ENCODE peak calls at places on chromosome 15, in ten cellular contexts. One of them, this sample, is unnamed.

GRCh38 chr15:72998681-72999466 is 53.4 kb upstream of the NEO1 start:
- DNase-seq in colonic mucosa: peak; percentile 74
- DNase-seq in A549: no peak
- DNase-seq in H9: peak; percentile 14
- DNase-seq in Panc1: no peak
- DNase-seq in tibial artery: no peak
- DNase-seq in retinal pigment epithelial cell: no peak
- DNase-seq in neural progenitor cell: no peak
- DNase-seq in CD4-positive, alpha-beta T cell: no peak
- DNase-seq in B cell: no peak
- DNase-seq in this sample: no peak

GRCh38 chr15:93948728-93949127 is 282.6 kb upstream of the MCTP2 start:
- DNase-seq in neural progenitor cell: no peak
- DNase-seq in H9: no peak
- DNase-seq in retinal pigment epithelial cell: no peak
- DNase-seq in tibial artery: no peak
- DNase-seq in Panc1: no peak
- DNase-seq in B cell: no peak
- DNase-seq in CD4-positive, alpha-beta T cell: no peak
- DNase-seq in colonic mucosa: no peak
- DNase-seq in A549: no peak
- DNase-seq in this sample: no peak

GRCh38 chr15:101206173-101206572 is 45.7 kb downstream of the CHSY1 start:
- DNase-seq in neural progenitor cell: no peak
- DNase-seq in H9: no peak
- DNase-seq in retinal pigment epithelial cell: no peak
- DNase-seq in A549: no peak
- DNase-seq in CD4-positive, alpha-beta T cell: peak; percentile 69
- DNase-seq in B cell: no peak
- DNase-seq in colonic mucosa: no peak
- DNase-seq in tibial artery: no peak
- DNase-seq in Panc1: no peak
- DNase-seq in this sample: no peak

GRCh38 chr15:51739056-51739455 is 1.6 kb upstream of the LYSMD2 start:
- DNase-seq in B cell: no peak
- DNase-seq in colonic mucosa: no peak
- DNase-seq in A549: no peak
- DNase-seq in retinal pigment epithelial cell: no peak
- DNase-seq in Panc1: no peak
- DNase-seq in H9: no peak
- DNase-seq in CD4-positive, alpha-beta T cell: no peak
- DNase-seq in tibial artery: no peak
- DNase-seq in neural progenitor cell: no peak
- DNase-seq in this sample: no peak

GRCh38 chr15:64532921-64533320 is 72.5 kb downstream of the ZNF609 start:
- DNase-seq in tibial artery: no peak
- DNase-seq in neural progenitor cell: no peak
- DNase-seq in retinal pigment epithelial cell: no peak
- DNase-seq in CD4-positive, alpha-beta T cell: no peak
- DNase-seq in B cell: no peak
- DNase-seq in Panc1: no peak
- DNase-seq in colonic mucosa: no peak
- DNase-seq in A549: no peak
- DNase-seq in H9: no peak
- DNase-seq in this sample: no peak

GRCh38 chr15:40006646-40007045 is 32.3 kb downstream of the SRP14 start:
- DNase-seq in B cell: no peak
- DNase-seq in tibial artery: no peak
- DNase-seq in CD4-positive, alpha-beta T cell: no peak
- DNase-seq in colonic mucosa: no peak
- DNase-seq in retinal pigment epithelial cell: no peak
- DNase-seq in A549: no peak
- DNase-seq in Panc1: no peak
- DNase-seq in H9: no peak
- DNase-seq in neural progenitor cell: no peak
- DNase-seq in this sample: no peak

GRCh38 chr15:51024735-51025453 is 69.8 kb downstream of the TNFAIP8L3 start:
- DNase-seq in B cell: no peak
- DNase-seq in A549: no peak
- DNase-seq in colonic mucosa: no peak
- DNase-seq in CD4-positive, alpha-beta T cell: no peak
- DNase-seq in H9: no peak
- DNase-seq in tibial artery: no peak
- DNase-seq in Panc1: no peak
- DNase-seq in retinal pigment epithelial cell: no peak
- DNase-seq in neural progenitor cell: no peak
- DNase-seq in this sample: no peak

GRCh38 chr15:57505056-57505713 is 86.5 kb upstream of the MYZAP start:
- DNase-seq in CD4-positive, alpha-beta T cell: no peak
- DNase-seq in B cell: no peak
- DNase-seq in colonic mucosa: peak; percentile 36
- DNase-seq in H9: no peak
- DNase-seq in neural progenitor cell: no peak
- DNase-seq in tibial artery: no peak
- DNase-seq in A549: peak; percentile 55
- DNase-seq in retinal pigment epithelial cell: no peak
- DNase-seq in Panc1: no peak
- DNase-seq in this sample: no peak

GRCh38 chr15:88701561-88702095 is 62.8 kb downstream of the ISG20 start:
- DNase-seq in H9: peak; percentile 61
- DNase-seq in neural progenitor cell: peak; percentile 53
- DNase-seq in CD4-positive, alpha-beta T cell: peak; percentile 8
- DNase-seq in retinal pigment epithelial cell: no peak
- DNase-seq in B cell: no peak
- DNase-seq in tibial artery: peak; percentile 23
- DNase-seq in A549: peak; percentile 46
- DNase-seq in colonic mucosa: no peak
- DNase-seq in Panc1: peak; percentile 10
- DNase-seq in this sample: no peak
- TF ChIP-seq CTCF in H9: peak; percentile 80
- TF ChIP-seq CTCF in neural progenitor cell: peak; percentile 70
- TF ChIP-seq CTCF in CD4-positive, alpha-beta T cell: no peak
- TF ChIP-seq CTCF in retinal pigment epithelial cell: peak; percentile 48
- TF ChIP-seq CTCF in B cell: peak; percentile 31
- TF ChIP-seq CTCF in tibial artery: no peak
- TF ChIP-seq CTCF in A549: peak; percentile 53
- TF ChIP-seq CTCF in colonic mucosa: no peak
- TF ChIP-seq CTCF in Panc1: peak; percentile 72
- TF ChIP-seq CTCF in this sample: no peak

GRCh38 chr15:63044077-63044644 is 1.6 kb downstream of the TPM1 start:
- DNase-seq in H9: no peak
- DNase-seq in retinal pigment epithelial cell: no peak
- DNase-seq in neural progenitor cell: peak; percentile 32
- DNase-seq in B cell: no peak
- DNase-seq in tibial artery: no peak
- DNase-seq in A549: no peak
- DNase-seq in colonic mucosa: peak; percentile 48
- DNase-seq in CD4-positive, alpha-beta T cell: no peak
- DNase-seq in Panc1: no peak
- DNase-seq in this sample: no peak

GRCh38 chr15:63047792-63048114 is 5.2 kb downstream of the TPM1 start:
- DNase-seq in Panc1: no peak
- DNase-seq in neural progenitor cell: no peak
- DNase-seq in CD4-positive, alpha-beta T cell: no peak
- DNase-seq in colonic mucosa: no peak
- DNase-seq in B cell: no peak
- DNase-seq in retinal pigment epithelial cell: no peak
- DNase-seq in tibial artery: no peak
- DNase-seq in H9: no peak
- DNase-seq in A549: no peak
- DNase-seq in this sample: no peak

GRCh38 chr15:63046927-63047760 is 4.6 kb downstream of the TPM1 start:
- DNase-seq in Panc1: no peak
- DNase-seq in CD4-positive, alpha-beta T cell: no peak
- DNase-seq in colonic mucosa: no peak
- DNase-seq in A549: peak; percentile 49
- DNase-seq in H9: no peak
- DNase-seq in retinal pigment epithelial cell: no peak
- DNase-seq in neural progenitor cell: peak; percentile 50
- DNase-seq in tibial artery: no peak
- DNase-seq in B cell: no peak
- DNase-seq in this sample: no peak

GRCh38 chr15:63044645-63045437 is 2.3 kb downstream of the TPM1 start:
- DNase-seq in A549: peak; percentile 67
- DNase-seq in tibial artery: peak; percentile 83
- DNase-seq in H9: peak; percentile 61
- DNase-seq in Panc1: no peak
- DNase-seq in B cell: no peak
- DNase-seq in neural progenitor cell: peak; percentile 94
- DNase-seq in retinal pigment epithelial cell: peak; percentile 70
- DNase-seq in colonic mucosa: peak; percentile 50
- DNase-seq in CD4-positive, alpha-beta T cell: no peak
- DNase-seq in this sample: no peak

DNA sequence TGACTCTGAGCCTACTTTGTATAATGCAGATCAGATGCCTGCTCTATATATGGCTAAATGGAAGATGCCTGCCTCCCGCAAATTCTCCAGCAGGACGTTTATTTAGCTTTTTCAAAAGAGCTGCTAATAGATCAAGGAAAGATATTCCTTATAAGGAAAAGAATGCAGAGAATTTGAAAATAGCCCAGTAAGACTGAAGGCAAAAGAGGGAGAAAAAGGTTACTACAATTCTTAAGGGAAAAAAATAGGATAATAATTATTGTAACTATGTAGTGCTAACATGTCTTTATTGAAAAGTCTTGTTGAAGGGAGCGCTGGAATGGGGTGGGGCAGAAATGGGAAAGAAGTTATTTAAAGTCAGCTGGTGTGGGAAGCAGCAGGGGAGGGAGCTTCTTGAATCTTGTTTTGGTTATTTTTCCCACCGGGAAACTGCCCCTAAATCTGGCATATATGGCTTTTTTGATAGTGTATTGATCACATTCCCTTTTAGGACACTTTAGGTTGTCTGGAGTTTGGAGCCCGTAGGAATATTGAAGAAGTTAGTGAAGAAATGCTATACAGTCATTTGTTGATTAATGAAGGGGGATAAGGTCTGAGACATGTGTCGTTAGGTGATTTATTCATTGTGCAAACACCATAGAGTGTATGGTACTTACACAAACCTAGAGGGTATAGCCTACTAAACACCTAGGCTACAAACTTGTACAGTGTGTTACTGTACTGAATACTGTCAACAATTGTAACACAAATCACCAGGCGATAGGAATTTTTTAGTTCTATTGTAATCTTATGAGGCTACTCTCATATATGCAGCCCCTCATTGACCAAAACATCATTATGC is 3.1 kb downstream of the TPM1 start:
- DNase-seq in A549: no peak
- DNase-seq in B cell: no peak
- DNase-seq in CD4-positive, alpha-beta T cell: no peak
- DNase-seq in tibial artery: no peak
- DNase-seq in colonic mucosa: peak; percentile 44
- DNase-seq in H9: no peak
- DNase-seq in Panc1: no peak
- DNase-seq in neural progenitor cell: no peak
- DNase-seq in retinal pigment epithelial cell: no peak
- DNase-seq in this sample: no peak
- TF ChIP-seq CTCF in A549: no peak
- TF ChIP-seq CTCF in B cell: no peak
- TF ChIP-seq CTCF in CD4-positive, alpha-beta T cell: no peak
- TF ChIP-seq CTCF in tibial artery: no peak
- TF ChIP-seq CTCF in colonic mucosa: no peak
- TF ChIP-seq CTCF in H9: no peak
- TF ChIP-seq CTCF in Panc1: no peak
- TF ChIP-seq CTCF in neural progenitor cell: no peak
- TF ChIP-seq CTCF in retinal pigment epithelial cell: no peak
- TF ChIP-seq CTCF in this sample: no peak

GRCh38 chr15:75307778-75308390 is 25.2 kb downstream of the GOLGA6D start:
- DNase-seq in CD4-positive, alpha-beta T cell: peak; percentile 2
- DNase-seq in A549: peak; percentile 77
- DNase-seq in neural progenitor cell: peak; percentile 62
- DNase-seq in colonic mucosa: peak; percentile 78
- DNase-seq in B cell: no peak
- DNase-seq in tibial artery: no peak
- DNase-seq in H9: peak; percentile 88
- DNase-seq in retinal pigment epithelial cell: no peak
- DNase-seq in Panc1: peak; percentile 12
- DNase-seq in this sample: no peak
- TF ChIP-seq CTCF in CD4-positive, alpha-beta T cell: no peak
- TF ChIP-seq CTCF in A549: peak; percentile 76
- TF ChIP-seq CTCF in neural progenitor cell: peak; percentile 48
- TF ChIP-seq CTCF in colonic mucosa: peak; percentile 42
- TF ChIP-seq CTCF in B cell: peak; percentile 36
- TF ChIP-seq CTCF in tibial artery: peak; percentile 9
- TF ChIP-seq CTCF in H9: peak; percentile 89
- TF ChIP-seq CTCF in retinal pigment epithelial cell: peak; percentile 61
- TF ChIP-seq CTCF in Panc1: peak; percentile 87
- TF ChIP-seq CTCF in this sample: peak; percentile 47

GRCh38 chr15:91970142-91970541 is 116.6 kb downstream of the SLCO3A1 start:
- DNase-seq in B cell: no peak
- DNase-seq in retinal pigment epithelial cell: no peak
- DNase-seq in neural progenitor cell: no peak
- DNase-seq in Panc1: no peak
- DNase-seq in A549: no peak
- DNase-seq in colonic mucosa: peak; percentile 48
- DNase-seq in CD4-positive, alpha-beta T cell: no peak
- DNase-seq in H9: no peak
- DNase-seq in tibial artery: peak; percentile 89
- DNase-seq in this sample: no peak

GRCh38 chr15:91966181-91966552 is 112.7 kb downstream of the SLCO3A1 start:
- DNase-seq in B cell: no peak
- DNase-seq in Panc1: no peak
- DNase-seq in H9: no peak
- DNase-seq in neural progenitor cell: no peak
- DNase-seq in CD4-positive, alpha-beta T cell: no peak
- DNase-seq in colonic mucosa: no peak
- DNase-seq in A549: no peak
- DNase-seq in retinal pigment epithelial cell: no peak
- DNase-seq in tibial artery: no peak
- DNase-seq in this sample: no peak

GRCh38 chr15:91965501-91966180 is 112.1 kb downstream of the SLCO3A1 start:
- DNase-seq in CD4-positive, alpha-beta T cell: no peak
- DNase-seq in B cell: no peak
- DNase-seq in Panc1: no peak
- DNase-seq in colonic mucosa: no peak
- DNase-seq in neural progenitor cell: no peak
- DNase-seq in retinal pigment epithelial cell: peak; percentile 77
- DNase-seq in tibial artery: peak; percentile 85
- DNase-seq in H9: no peak
- DNase-seq in A549: peak; percentile 77
- DNase-seq in this sample: no peak

GRCh38 chr15:91967935-91968605 is 114.6 kb downstream of the SLCO3A1 start:
- DNase-seq in colonic mucosa: no peak
- DNase-seq in retinal pigment epithelial cell: peak; percentile 12
- DNase-seq in CD4-positive, alpha-beta T cell: no peak
- DNase-seq in A549: no peak
- DNase-seq in B cell: no peak
- DNase-seq in neural progenitor cell: no peak
- DNase-seq in Panc1: no peak
- DNase-seq in H9: no peak
- DNase-seq in tibial artery: no peak
- DNase-seq in this sample: no peak

DNA sequence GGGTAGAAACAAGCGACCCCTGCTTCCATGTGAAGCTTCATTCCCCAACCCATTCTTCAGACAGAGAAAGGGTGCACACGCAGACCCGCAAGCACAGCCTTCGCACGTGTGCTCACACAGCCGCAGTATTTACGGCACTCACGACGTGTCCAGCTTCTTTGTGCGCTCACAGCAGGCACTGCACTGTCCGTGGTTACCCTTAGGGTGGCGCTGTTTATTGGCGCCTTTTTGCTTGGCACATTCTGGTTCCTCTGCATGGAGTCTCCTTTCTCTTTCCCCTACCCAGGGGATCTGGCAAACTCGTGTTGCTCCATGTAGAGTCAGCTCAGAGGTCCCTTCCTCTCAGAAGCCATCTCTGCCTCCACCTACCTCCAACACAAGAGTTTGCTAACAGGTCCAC is 115.1 kb downstream of the SLCO3A1 start:
- DNase-seq in CD4-positive, alpha-beta T cell: no peak
- DNase-seq in H9: peak; percentile 45
- DNase-seq in Panc1: no peak
- DNase-seq in B cell: no peak
- DNase-seq in retinal pigment epithelial cell: no peak
- DNase-seq in neural progenitor cell: no peak
- DNase-seq in A549: no peak
- DNase-seq in colonic mucosa: no peak
- DNase-seq in tibial artery: no peak
- DNase-seq in this sample: no peak
- TF ChIP-seq CTCF in CD4-positive, alpha-beta T cell: no peak
- TF ChIP-seq CTCF in H9: peak; percentile 67
- TF ChIP-seq CTCF in Panc1: peak; percentile 35
- TF ChIP-seq CTCF in B cell: no peak
- TF ChIP-seq CTCF in retinal pigment epithelial cell: peak; percentile 22
- TF ChIP-seq CTCF in neural progenitor cell: peak; percentile 32
- TF ChIP-seq CTCF in A549: no peak
- TF ChIP-seq CTCF in colonic mucosa: no peak
- TF ChIP-seq CTCF in tibial artery: no peak
- TF ChIP-seq CTCF in this sample: no peak

This sample was measured in osteocyte.